ENCODE peak calls at places on chromosomes 5 and 9, in nine cellular contexts. One of them, this sample, is unnamed. For H3K4me1, the result is how much of the 10 kb centered on the place peaks cover.

GRCh38 chr9:10899509-10899908 is 286.7 kb upstream of the PTPRD start:
- DNase-seq in uterus: no peak
- DNase-seq in ascending aorta: no peak
- DNase-seq in fibroblast of lung: no peak
- DNase-seq in ovary: no peak
- DNase-seq in suprapubic skin: no peak
- DNase-seq in A549: no peak
- DNase-seq in keratinocyte: no peak
- DNase-seq in testis: no peak
- DNase-seq in this sample: no peak

GRCh38 chr9:1207681-1208080 is 157.5 kb downstream of the DMRT2 start:
- DNase-seq in fibroblast of lung: peak
- DNase-seq in keratinocyte: no peak
- DNase-seq in ascending aorta: no peak
- DNase-seq in testis: no peak
- DNase-seq in A549: no peak
- DNase-seq in ovary: no peak
- DNase-seq in suprapubic skin: no peak
- DNase-seq in uterus: peak
- DNase-seq in this sample: no peak

GRCh38 chr9:124660341-124660801 is 110.7 kb downstream of the NR6A1 start:
- DNase-seq in A549: peak
- DNase-seq in keratinocyte: no peak
- DNase-seq in ovary: no peak
- DNase-seq in uterus: no peak
- DNase-seq in fibroblast of lung: peak
- DNase-seq in ascending aorta: no peak
- DNase-seq in suprapubic skin: no peak
- DNase-seq in testis: no peak
- DNase-seq in this sample: peak

GRCh38 chr5:151303666-151304065 is at the start of gene SLC36A3:
- DNase-seq in uterus: no peak
- DNase-seq in keratinocyte: no peak
- DNase-seq in ovary: no peak
- DNase-seq in fibroblast of lung: no peak
- DNase-seq in ascending aorta: no peak
- DNase-seq in testis: no peak
- DNase-seq in suprapubic skin: no peak
- DNase-seq in A549: no peak
- DNase-seq in this sample: no peak

GRCh38 chr5:94395468-94395867 is 222.9 kb downstream of the KIAA0825 start:
- DNase-seq in testis: no peak
- DNase-seq in suprapubic skin: no peak
- DNase-seq in ovary: no peak
- DNase-seq in keratinocyte: no peak
- DNase-seq in uterus: no peak
- DNase-seq in ascending aorta: no peak
- DNase-seq in fibroblast of lung: no peak
- DNase-seq in A549: no peak
- DNase-seq in this sample: no peak

GRCh38 chr9:112553256-112553826 is 66.7 kb downstream of the KIAA1958 start:
- DNase-seq in ovary: no peak
- DNase-seq in fibroblast of lung: no peak
- DNase-seq in uterus: no peak
- DNase-seq in testis: no peak
- DNase-seq in keratinocyte: no peak
- DNase-seq in A549: no peak
- DNase-seq in ascending aorta: no peak
- DNase-seq in suprapubic skin: no peak
- DNase-seq in this sample: no peak

GRCh38 chr9:133200631-133201030 is 8.4 kb downstream of the OBP2B start:
- DNase-seq in ovary: no peak
- DNase-seq in suprapubic skin: no peak
- DNase-seq in uterus: no peak
- DNase-seq in ascending aorta: no peak
- DNase-seq in A549: no peak
- DNase-seq in testis: no peak
- DNase-seq in fibroblast of lung: no peak
- DNase-seq in keratinocyte: no peak
- DNase-seq in this sample: no peak

GRCh38 chr5:134100283-134101011 is 14.0 kb upstream of the TCF7 start:
- DNase-seq in A549: peak
- DNase-seq in fibroblast of lung: peak
- DNase-seq in ovary: no peak
- DNase-seq in keratinocyte: no peak
- DNase-seq in suprapubic skin: no peak
- DNase-seq in testis: peak
- DNase-seq in uterus: no peak
- DNase-seq in ascending aorta: no peak
- DNase-seq in this sample: peak

GRCh38 chr5:157549283-157549629 is 26.3 kb downstream of the ADAM19 start:
- DNase-seq in testis: no peak
- DNase-seq in ovary: no peak
- DNase-seq in uterus: no peak
- DNase-seq in ascending aorta: no peak
- DNase-seq in fibroblast of lung: peak
- DNase-seq in keratinocyte: no peak
- DNase-seq in A549: no peak
- DNase-seq in suprapubic skin: no peak
- DNase-seq in this sample: peak

GRCh38 chr5:157547909-157548512 is 27.6 kb downstream of the ADAM19 start:
- DNase-seq in uterus: no peak
- DNase-seq in keratinocyte: no peak
- DNase-seq in ovary: no peak
- DNase-seq in ascending aorta: no peak
- DNase-seq in suprapubic skin: no peak
- DNase-seq in fibroblast of lung: no peak
- DNase-seq in testis: no peak
- DNase-seq in A549: no peak
- DNase-seq in this sample: no peak

GRCh38 chr5:157550668-157551067 is 24.9 kb downstream of the ADAM19 start:
- DNase-seq in ascending aorta: no peak
- DNase-seq in suprapubic skin: no peak
- DNase-seq in fibroblast of lung: no peak
- DNase-seq in ovary: no peak
- DNase-seq in keratinocyte: no peak
- DNase-seq in A549: no peak
- DNase-seq in uterus: no peak
- DNase-seq in testis: no peak
- DNase-seq in this sample: no peak

GRCh38 chr5:157549954-157550549 is 25.5 kb downstream of the ADAM19 start:
- DNase-seq in A549: no peak
- DNase-seq in ovary: no peak
- DNase-seq in fibroblast of lung: peak
- DNase-seq in keratinocyte: no peak
- DNase-seq in uterus: no peak
- DNase-seq in ascending aorta: no peak
- DNase-seq in suprapubic skin: no peak
- DNase-seq in testis: no peak
- DNase-seq in this sample: no peak

DNA sequence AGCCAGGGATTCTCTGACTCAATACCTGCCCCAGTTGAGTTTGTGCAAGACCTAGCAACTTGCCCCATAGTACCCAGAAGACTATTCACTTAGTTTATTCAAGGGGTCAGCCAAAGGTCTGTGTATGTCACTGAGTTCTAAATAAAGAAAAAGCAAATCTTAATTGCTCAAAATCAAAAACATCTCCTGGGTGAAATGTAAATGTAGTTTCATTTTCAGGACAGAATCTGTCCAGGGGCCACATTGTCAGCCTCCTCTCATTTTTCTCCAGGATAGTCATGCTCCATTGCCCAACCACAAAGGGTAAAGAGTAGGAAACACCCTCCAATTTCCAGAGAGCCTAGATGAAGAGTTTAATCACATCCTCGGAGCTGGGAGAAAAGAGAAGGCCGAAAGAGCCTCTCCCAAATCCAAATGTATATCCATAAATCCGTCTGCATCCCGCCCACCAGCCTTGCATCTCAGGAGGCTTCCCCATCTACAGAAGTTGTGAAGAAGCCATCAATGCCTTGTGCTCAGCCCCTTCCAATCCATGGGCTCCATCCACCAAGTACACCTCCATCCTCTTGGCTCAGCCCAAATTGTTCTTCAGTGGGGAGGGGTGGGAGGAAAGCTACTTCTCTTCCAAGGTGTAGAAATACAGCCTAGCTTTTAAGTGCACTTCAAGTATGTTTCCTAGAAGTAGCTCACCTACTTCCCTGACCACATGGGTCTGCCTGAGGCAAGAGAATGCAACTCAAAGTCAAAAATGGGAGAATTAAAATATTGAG is 26.9 kb downstream of the ADAM19 start:
- DNase-seq in suprapubic skin: no peak
- DNase-seq in fibroblast of lung: peak
- DNase-seq in keratinocyte: no peak
- DNase-seq in ascending aorta: no peak
- DNase-seq in uterus: no peak
- DNase-seq in testis: no peak
- DNase-seq in ovary: no peak
- DNase-seq in A549: peak
- DNase-seq in this sample: peak
- H3K4me1 ChIP-seq in suprapubic skin: under half
- H3K4me1 ChIP-seq in fibroblast of lung: under half
- H3K4me1 ChIP-seq in keratinocyte: under half
- H3K4me1 ChIP-seq in ascending aorta: under half
- H3K4me1 ChIP-seq in uterus: under half
- H3K4me1 ChIP-seq in testis: under half
- H3K4me1 ChIP-seq in ovary: under half
- H3K4me1 ChIP-seq in A549: under half
- H3K4me1 ChIP-seq in this sample: half or more

GRCh38 chr9:130214921-130215320 is 42.7 kb downstream of the NCS1 start:
- DNase-seq in fibroblast of lung: no peak
- DNase-seq in suprapubic skin: no peak
- DNase-seq in A549: no peak
- DNase-seq in ascending aorta: no peak
- DNase-seq in uterus: no peak
- DNase-seq in keratinocyte: no peak
- DNase-seq in testis: no peak
- DNase-seq in ovary: no peak
- DNase-seq in this sample: no peak

GRCh38 chr9:130215341-130216119 is 43.3 kb downstream of the NCS1 start:
- DNase-seq in suprapubic skin: no peak
- DNase-seq in ascending aorta: no peak
- DNase-seq in testis: no peak
- DNase-seq in A549: no peak
- DNase-seq in fibroblast of lung: peak
- DNase-seq in uterus: no peak
- DNase-seq in keratinocyte: no peak
- DNase-seq in ovary: no peak
- DNase-seq in this sample: no peak

GRCh38 chr9:130211548-130212226 is 39.5 kb downstream of the NCS1 start:
- DNase-seq in fibroblast of lung: no peak
- DNase-seq in A549: no peak
- DNase-seq in testis: no peak
- DNase-seq in ascending aorta: no peak
- DNase-seq in suprapubic skin: no peak
- DNase-seq in ovary: no peak
- DNase-seq in uterus: no peak
- DNase-seq in keratinocyte: no peak
- DNase-seq in this sample: no peak

GRCh38 chr9:130212543-130213297 is 40.5 kb downstream of the NCS1 start:
- DNase-seq in A549: no peak
- DNase-seq in testis: no peak
- DNase-seq in fibroblast of lung: no peak
- DNase-seq in keratinocyte: peak
- DNase-seq in ovary: peak
- DNase-seq in uterus: no peak
- DNase-seq in ascending aorta: no peak
- DNase-seq in suprapubic skin: no peak
- DNase-seq in this sample: no peak

DNA sequence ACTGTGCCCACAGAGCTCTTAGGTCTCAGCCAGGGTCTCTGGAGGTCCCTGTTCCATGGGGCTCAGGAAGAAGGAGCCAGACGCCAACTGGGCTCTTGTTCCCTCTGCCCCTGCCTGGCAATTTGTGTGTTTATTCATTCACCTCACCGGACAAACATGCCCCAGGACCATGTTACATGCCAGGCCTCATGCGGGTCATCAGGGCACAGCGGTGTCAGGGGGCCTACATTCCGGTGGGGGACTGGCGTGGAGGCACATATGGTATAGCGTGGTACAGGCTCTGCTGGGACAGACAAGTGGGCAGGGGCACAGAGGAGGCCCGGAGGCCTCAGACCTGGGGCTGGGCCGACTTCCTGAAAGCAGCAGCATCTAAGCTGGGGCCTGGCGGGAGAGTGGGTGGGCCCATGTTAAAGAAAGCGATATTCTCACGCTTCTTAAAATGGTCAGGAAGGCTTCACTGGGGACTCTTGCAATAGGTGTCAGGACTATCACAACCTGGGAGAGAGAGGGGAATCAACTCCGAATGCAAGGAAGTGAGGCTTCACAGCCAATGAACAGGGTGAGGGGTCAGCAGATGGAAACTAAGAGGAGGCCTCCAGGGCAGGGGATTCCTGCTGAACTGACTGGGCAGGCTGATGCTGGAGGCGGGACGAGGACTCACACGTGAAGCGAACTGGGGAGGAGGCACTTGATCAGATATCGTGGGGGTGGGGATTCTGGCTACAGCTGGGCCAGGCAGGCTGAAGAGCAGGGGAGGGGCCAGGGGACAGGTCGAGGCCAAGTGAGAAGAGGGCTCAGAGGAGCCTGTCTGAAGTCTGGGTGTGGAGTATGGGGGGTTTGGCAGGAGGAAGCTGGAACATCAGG is 41.9 kb downstream of the NCS1 start:
- DNase-seq in uterus: no peak
- DNase-seq in fibroblast of lung: peak
- DNase-seq in testis: no peak
- DNase-seq in A549: no peak
- DNase-seq in suprapubic skin: no peak
- DNase-seq in ascending aorta: no peak
- DNase-seq in ovary: peak
- DNase-seq in keratinocyte: no peak
- DNase-seq in this sample: no peak
- H3K27ac ChIP-seq in uterus: peak
- H3K27ac ChIP-seq in fibroblast of lung: no peak
- H3K27ac ChIP-seq in testis: no peak
- H3K27ac ChIP-seq in A549: no peak
- H3K27ac ChIP-seq in suprapubic skin: no peak
- H3K27ac ChIP-seq in ascending aorta: peak
- H3K27ac ChIP-seq in ovary: no peak
- H3K27ac ChIP-seq in keratinocyte: no peak
- H3K27ac ChIP-seq in this sample: no peak

GRCh38 chr5:172802585-172803176 is 31.4 kb upstream of the ERGIC1 start:
- DNase-seq in suprapubic skin: no peak
- DNase-seq in ovary: no peak
- DNase-seq in A549: no peak
- DNase-seq in testis: no peak
- DNase-seq in ascending aorta: no peak
- DNase-seq in uterus: no peak
- DNase-seq in fibroblast of lung: peak
- DNase-seq in keratinocyte: no peak
- DNase-seq in this sample: no peak
- H3K4me1 ChIP-seq in suprapubic skin: under half
- H3K4me1 ChIP-seq in ovary: under half
- H3K4me1 ChIP-seq in A549: half or more
- H3K4me1 ChIP-seq in testis: under half
- H3K4me1 ChIP-seq in ascending aorta: under half
- H3K4me1 ChIP-seq in uterus: under half
- H3K4me1 ChIP-seq in fibroblast of lung: under half
- H3K4me1 ChIP-seq in keratinocyte: half or more
- H3K4me1 ChIP-seq in this sample: half or more

DNA sequence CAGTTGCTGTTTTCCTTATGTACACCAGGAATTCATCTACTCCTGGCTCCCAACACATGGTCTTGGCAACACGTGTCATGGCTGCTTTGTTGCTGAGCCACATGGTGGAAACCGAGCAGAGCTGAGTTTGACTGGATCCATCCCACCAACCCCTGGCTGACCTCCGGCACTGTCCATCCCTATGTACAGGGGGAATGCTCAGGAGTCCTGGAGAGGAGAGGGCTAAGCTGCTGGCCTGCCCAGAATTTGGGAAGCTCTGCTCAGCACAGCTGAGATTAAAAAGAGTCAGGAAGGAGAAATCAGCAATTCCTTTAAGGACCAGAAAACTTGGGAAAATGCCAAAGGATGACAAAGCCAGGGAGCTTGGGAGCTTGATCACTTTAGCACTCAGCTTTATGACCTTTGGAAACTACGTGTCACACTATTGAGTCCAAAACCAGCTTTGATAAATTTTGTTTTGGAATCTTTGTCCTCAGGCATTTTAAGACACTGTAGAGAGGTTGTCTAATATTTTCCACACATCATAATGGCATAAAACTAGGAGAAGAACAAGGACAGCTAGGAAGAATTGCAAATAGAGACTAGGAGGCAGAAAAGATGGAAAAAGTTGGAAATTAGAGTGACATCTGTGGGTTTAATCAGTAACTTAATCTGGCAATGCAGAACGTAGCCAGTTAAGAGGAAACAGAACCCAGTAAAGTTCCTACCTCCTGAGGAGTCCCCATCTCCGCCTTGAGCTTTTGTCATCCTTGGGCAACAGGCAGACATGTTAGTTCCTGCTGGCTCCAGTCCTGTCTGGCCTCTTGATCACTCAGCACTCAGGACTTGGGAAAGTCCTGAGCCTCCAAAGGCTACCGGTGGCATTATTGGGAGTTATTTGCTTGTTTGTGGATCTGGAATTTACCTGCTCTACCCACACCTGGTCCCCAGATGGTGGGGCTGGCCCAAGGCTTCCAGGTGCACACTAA is 62.5 kb upstream of the PLPP1 start:
- DNase-seq in fibroblast of lung: peak
- DNase-seq in testis: no peak
- DNase-seq in ascending aorta: no peak
- DNase-seq in keratinocyte: peak
- DNase-seq in ovary: peak
- DNase-seq in suprapubic skin: no peak
- DNase-seq in A549: peak
- DNase-seq in uterus: peak
- DNase-seq in this sample: peak
- H3K27ac ChIP-seq in fibroblast of lung: peak
- H3K27ac ChIP-seq in testis: peak
- H3K27ac ChIP-seq in ascending aorta: peak
- H3K27ac ChIP-seq in keratinocyte: peak
- H3K27ac ChIP-seq in ovary: no peak
- H3K27ac ChIP-seq in suprapubic skin: peak
- H3K27ac ChIP-seq in A549: peak
- H3K27ac ChIP-seq in uterus: peak
- H3K27ac ChIP-seq in this sample: no peak